ENCODE peak calls at places on chromosomes 11 and 22, in seven cellular contexts. K is HCT116; W is BE2C; D is uterus; N is Panc1; Q is naive thymus-derived CD4-positive, alpha-beta T cell; B is heart right ventricle. Y is an unnamed sample.

GRCh38 chr11:120529214-120529613 is 17.7 kb downstream of the GRIK4 start:
- DNase-seq in B (no peak), W (no peak), N (no peak), Q (no peak), D (no peak), K (no peak), Y (no peak)

GRCh38 chr11:44609028-44609782 is 43.7 kb downstream of the CD82 start:
- DNase-seq in K (no peak), N (no peak), Q (no peak), W (no peak), D (no peak), B (no peak), Y (no peak)

GRCh38 chr11:64223001-64223651 is 2.9 kb downstream of the TRPT1 start:
- DNase-seq in N (no peak), B (no peak), D (peak; percentile 20), K (no peak), Q (no peak), W (peak; percentile 58), Y (no peak)

GRCh38 chr11:59668188-59668949 is 468 bp downstream of the PATL1 start:
- DNase-seq in N (no peak), B (peak; percentile 43), K (no peak), D (peak; percentile 60), W (peak; percentile 10), Q (no peak), Y (peak; percentile 94)

GRCh38 chr11:73760680-73761402 is at the start of gene RAB6A:
- DNase-seq in N (peak; percentile 95), Q (peak; percentile 94), D (peak; percentile 100), W (peak; percentile 100), K (peak; percentile 99), B (peak; percentile 100), Y (peak; percentile 99)

GRCh38 chr11:1129143-1129665 is 28.5 kb upstream of the MUC5AC start:
- DNase-seq in N (no peak), Q (no peak), D (no peak), B (no peak), W (no peak), K (no peak), Y (no peak)

GRCh38 chr11:126989942-126990715 is 10.4 kb downstream of the KIRREL3 start:
- DNase-seq in Q (peak; percentile 20), W (peak; percentile 87), D (peak; percentile 34), B (peak; percentile 68), N (peak; percentile 39), K (peak; percentile 18), Y (peak; percentile 91)

GRCh38 chr11:625636-626319 is 1.0 kb upstream of the CDHR5 start:
- DNase-seq in W (no peak), Q (no peak), B (no peak), K (no peak), D (no peak), N (no peak), Y (no peak)

GRCh38 chr11:134047586-134047999 is 21.3 kb upstream of the JAM3 start:
- DNase-seq in D (peak; percentile 95), K (no peak), Q (no peak), W (peak; percentile 62), B (peak; percentile 83), N (no peak), Y (no peak)

GRCh38 chr11:63884191-63884590 is 32.8 kb downstream of the RCOR2 start:
- DNase-seq in D (no peak), N (no peak), K (no peak), Q (no peak), W (no peak), B (no peak), Y (no peak)

GRCh38 chr11:64649304-64649703 is 58.3 kb downstream of the SLC22A12 start:
- DNase-seq in W (peak; percentile 15), N (no peak), K (peak; percentile 24), D (no peak), B (no peak), Q (no peak), Y (peak; percentile 85)

GRCh38 chr22:20262582-20263147 is 5.5 kb downstream of the RTN4R start:
- DNase-seq in N (no peak), W (no peak), Q (no peak), B (no peak), D (no peak), K (no peak), Y (no peak)

GRCh38 chr11:114262681-114263509 is 33.3 kb upstream of the NNMT start:
- DNase-seq in D (no peak), W (peak; percentile 62), B (peak; percentile 43), Q (no peak), K (peak; percentile 26), N (no peak), Y (peak; percentile 77)

GRCh38 chr11:134686418-134686817 is 274.4 kb upstream of the B3GAT1 start:
- DNase-seq in Q (no peak), K (no peak), D (no peak), B (no peak), W (no peak), N (no peak), Y (peak; percentile 63)

GRCh38 chr22:23522642-23523251 is 57.3 kb downstream of the IGLL1 start:
- DNase-seq in K (no peak), W (peak; percentile 61), Q (no peak), D (no peak), N (no peak), B (peak; percentile 32), Y (peak; percentile 42)

GRCh38 chr11:20873054-20873453 is 203.7 kb downstream of the NELL1 start:
- DNase-seq in W (peak; percentile 62), N (no peak), D (no peak), B (no peak), K (no peak), Q (no peak), Y (peak; percentile 79)

GRCh38 chr11:16827139-16827538 is 88.7 kb downstream of the C11orf58 start:
- DNase-seq in K (no peak), B (no peak), W (no peak), Q (no peak), D (no peak), N (no peak), Y (no peak)

GRCh38 chr11:1569251-1569780 is 2.8 kb downstream of the DUSP8 start:
- DNase-seq in B (no peak), Q (peak; percentile 11), K (no peak), D (no peak), N (no peak), W (no peak), Y (no peak)

DNA sequence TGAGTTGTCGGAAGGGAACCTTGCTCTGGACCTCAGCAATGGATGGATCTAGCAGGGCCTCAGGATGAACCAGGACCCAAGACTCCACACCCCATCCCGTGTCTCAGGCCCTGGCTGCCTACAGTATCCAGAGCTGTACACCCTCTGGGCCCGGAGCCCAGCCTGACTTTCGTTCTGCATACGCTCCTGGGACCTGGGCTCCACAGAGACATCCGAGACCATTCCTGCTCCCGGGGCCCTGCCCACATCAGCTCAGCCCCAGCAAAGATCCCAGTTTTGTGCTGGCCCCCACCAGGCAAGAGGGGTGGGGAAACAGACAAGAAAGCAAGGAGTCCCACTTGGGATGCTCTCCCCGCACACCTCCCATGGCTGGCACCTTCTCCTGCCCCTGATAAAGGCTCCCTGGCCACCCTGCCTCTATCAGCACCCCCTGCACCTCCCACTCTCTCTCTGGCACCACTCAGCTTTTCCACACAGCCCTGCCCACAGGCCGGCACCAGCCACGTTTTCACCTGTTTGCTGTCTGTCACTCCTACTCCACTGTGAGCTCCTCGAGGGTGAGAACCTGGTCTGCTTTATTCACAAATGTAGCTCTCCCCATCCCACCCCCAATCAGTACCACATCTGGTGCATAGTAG is 64.5 kb upstream of the TCF20 start:
- DNase-seq in K (no peak), Q (no peak), W (no peak), N (no peak), B (no peak), D (no peak), Y (no peak)
- H3K4me1 ChIP-seq in K (no peaks in the 10 kb centered on the region), Q (no peaks in the 10 kb centered on the region), W (peaks cover 27% of the 10 kb centered on the region), N (peaks cover 3% of the 10 kb centered on the region), B (no peaks in the 10 kb centered on the region), D (no peaks in the 10 kb centered on the region), Y (peaks cover 12% of the 10 kb centered on the region)

DNA sequence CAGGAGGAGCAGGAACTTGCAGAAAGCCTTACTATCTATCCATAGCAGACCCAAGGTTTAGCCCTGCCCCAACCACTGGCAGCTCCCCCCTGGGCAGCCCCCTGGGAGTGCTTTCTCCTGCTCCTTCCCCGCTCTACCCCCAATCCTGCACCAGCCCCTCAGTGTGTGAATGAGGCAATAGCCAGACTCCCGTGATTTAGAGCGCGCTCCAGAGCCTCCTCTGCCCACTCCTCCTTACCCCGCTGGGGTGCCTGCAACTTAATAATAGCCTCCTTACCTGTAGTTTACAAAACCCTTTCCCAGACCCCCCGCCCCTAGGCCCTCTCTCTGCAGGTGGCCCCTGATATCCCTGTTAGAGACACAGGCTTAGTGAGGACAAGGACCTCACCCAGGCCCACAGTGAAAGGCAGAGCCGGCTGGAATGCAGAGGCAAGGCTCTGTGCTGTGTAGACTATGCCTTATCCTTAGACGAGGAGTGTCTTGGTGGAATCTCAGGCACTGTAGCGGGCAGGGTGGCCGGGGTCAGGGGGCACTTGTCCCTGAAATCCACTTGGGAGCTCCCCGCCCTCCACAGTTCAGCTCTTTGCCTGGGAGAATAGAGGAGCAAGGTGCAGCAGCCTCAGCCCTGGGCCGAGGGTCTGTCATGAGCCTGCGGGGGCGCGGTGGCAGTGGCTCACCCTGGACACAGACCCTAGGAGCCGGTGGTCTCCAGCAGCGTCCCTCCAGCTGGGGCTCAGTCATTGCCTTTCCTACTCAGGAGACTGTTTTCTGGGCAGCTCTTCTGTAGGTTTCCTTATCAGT is 4.3 kb upstream of the CARNS1 start:
- DNase-seq in B (no peak), Q (no peak), K (no peak), D (no peak), W (no peak), N (no peak), Y (peak; percentile 54)
- H3K4me1 ChIP-seq in B (peaks cover 5% of the 10 kb centered on the region), Q (peaks cover 84% of the 10 kb centered on the region), K (peaks cover 21% of the 10 kb centered on the region), D (no peaks in the 10 kb centered on the region), W (peaks cover 5% of the 10 kb centered on the region), N (peaks cover 22% of the 10 kb centered on the region), Y (peaks cover 22% of the 10 kb centered on the region)

GRCh38 chr11:10805741-10806140 is 3.0 kb downstream of the EIF4G2 start:
- DNase-seq in Q (no peak), N (no peak), D (no peak), W (no peak), B (no peak), K (no peak), Y (no peak)
- H3K4me1 ChIP-seq in Q (peaks cover 44% of the 10 kb centered on the region), N (peaks cover 54% of the 10 kb centered on the region), D (peaks cover 23% of the 10 kb centered on the region), W (no peaks in the 10 kb centered on the region), B (peaks cover 38% of the 10 kb centered on the region), K (peaks cover 24% of the 10 kb centered on the region), Y (peaks cover 25% of the 10 kb centered on the region)

DNA sequence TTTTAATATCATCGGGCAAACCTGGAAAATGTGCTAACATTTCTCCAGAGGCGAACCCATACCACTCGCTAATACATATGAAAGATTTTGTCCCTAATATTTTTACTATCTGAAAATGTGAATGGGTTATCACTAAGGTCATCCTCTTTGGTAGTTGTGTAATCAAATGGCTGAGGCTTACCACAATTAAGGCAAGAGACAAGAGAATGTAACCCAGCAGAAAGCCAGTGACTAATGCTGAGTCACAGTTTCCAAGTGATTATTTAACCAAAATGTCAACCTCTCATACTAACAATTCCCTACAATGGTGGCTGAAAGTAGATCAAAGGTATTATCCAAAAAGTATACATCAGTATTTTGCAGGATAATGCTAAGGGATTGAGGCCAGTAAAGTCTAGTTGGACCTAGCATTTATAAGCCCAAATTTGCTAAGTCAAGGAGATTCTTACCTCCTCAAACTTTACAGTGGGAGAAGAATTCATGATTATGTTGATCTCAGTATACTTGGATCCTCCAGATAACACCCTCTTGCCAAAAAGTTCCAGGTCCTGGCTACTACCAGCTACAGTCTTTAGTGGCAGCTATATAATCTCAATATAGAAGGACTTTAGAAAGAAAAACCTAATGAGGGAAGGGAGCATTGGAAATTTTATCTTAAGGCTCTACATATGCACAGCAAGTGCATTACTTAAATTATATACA is 25.6 kb downstream of the SIK3 start:
- DNase-seq in W (no peak), B (no peak), N (peak; percentile 91), Q (no peak), D (no peak), K (peak; percentile 91), Y (no peak)
- H3K4me1 ChIP-seq in W (peaks cover under 1% of the 10 kb centered on the region), B (peaks cover 40% of the 10 kb centered on the region), N (peaks cover 42% of the 10 kb centered on the region), Q (peaks cover 35% of the 10 kb centered on the region), D (peaks cover 6% of the 10 kb centered on the region), K (peaks cover 34% of the 10 kb centered on the region), Y (peaks cover 7% of the 10 kb centered on the region)